ENCODE peak calls at places on chromosomes 4 and X, in seven cellular contexts. Z is right lobe of liver, N is K562, F is BJ, K is dorsolateral prefrontal cortex, C is mesothelial cell of epicardium, B is NCI-H2107. G is an unnamed sample.

GRCh38 chrX:103211012-103211715 is 3.7 kb upstream of the BEX4 start:
- DNase-seq in N (no peak), K (no peak), B (no peak), F (no peak), Z (peak), C (no peak), G (no peak)

GRCh38 chr4:83510442-83510841 is 25.5 kb upstream of the GPAT3 start:
- DNase-seq in K (no peak), Z (no peak), N (no peak), F (no peak), C (no peak), B (no peak), G (no peak)

GRCh38 chr4:24470681-24471622 is 113.4 kb downstream of the DHX15 start:
- DNase-seq in Z (no peak), F (no peak), B (no peak), K (no peak), C (no peak), N (no peak), G (peak)

GRCh38 chr4:171846232-171846631 is 33.0 kb downstream of the GALNTL6 start:
- DNase-seq in B (peak), K (no peak), C (no peak), N (peak), F (no peak), Z (no peak), G (peak)

GRCh38 chrX:71823391-71824057 is 60.4 kb downstream of the CXorf49B start:
- DNase-seq in N (no peak), K (no peak), Z (no peak), B (no peak), C (no peak), F (no peak), G (no peak)

GRCh38 chrX:65451663-65452062 is 82.9 kb downstream of the LAS1L start:
- DNase-seq in Z (no peak), K (no peak), F (no peak), C (no peak), N (peak), B (peak), G (peak)

GRCh38 chr4:25810815-25811690 is 51.7 kb downstream of the SEL1L3 start:
- DNase-seq in F (no peak), Z (no peak), N (no peak), B (no peak), K (no peak), C (no peak), G (no peak)

GRCh38 chr4:169655401-169655800 is 35.0 kb downstream of the CLCN3 start:
- DNase-seq in Z (no peak), F (no peak), N (no peak), K (no peak), B (no peak), C (no peak), G (no peak)

GRCh38 chrX:97563531-97564133 is 679.9 kb downstream of the RPA4 start:
- DNase-seq in C (no peak), K (no peak), Z (peak), F (peak), N (no peak), B (peak), G (peak)

GRCh38 chr4:177809786-177810185 is 367.5 kb upstream of the AGA start:
- DNase-seq in F (no peak), Z (no peak), N (no peak), K (no peak), B (no peak), C (no peak), G (no peak)

GRCh38 chrX:150649096-150649870 is 43.9 kb upstream of the MTMR1 start:
- DNase-seq in C (no peak), Z (no peak), K (no peak), F (peak), N (no peak), B (no peak), G (no peak)

GRCh38 chr4:13918110-13918509 is 290.6 kb upstream of the BOD1L1 start:
- DNase-seq in B (no peak), F (peak), N (no peak), K (no peak), Z (no peak), C (no peak), G (no peak)

GRCh38 chrX:51825432-51825831 is 68.0 kb upstream of the MAGED1 start:
- DNase-seq in K (no peak), B (no peak), C (no peak), N (no peak), Z (no peak), F (no peak), G (no peak)

GRCh38 chr4:1240721-1241465 is 8.0 kb downstream of the CTBP1 start:
- DNase-seq in K (peak), B (no peak), N (no peak), C (no peak), F (no peak), Z (peak), G (no peak)

GRCh38 chr4:140098481-140099132 is 55.4 kb downstream of the MAML3 start:
- DNase-seq in K (no peak), B (no peak), N (no peak), C (no peak), Z (no peak), F (no peak), G (no peak)

GRCh38 chr4:24032371-24032989 is 142.6 kb upstream of the PPARGC1A start:
- DNase-seq in Z (no peak), F (no peak), C (no peak), N (no peak), B (no peak), K (no peak), G (no peak)

GRCh38 chr4:7148337-7148736 is 44.0 kb upstream of the SORCS2 start:
- DNase-seq in N (no peak), C (no peak), B (no peak), F (no peak), K (no peak), Z (no peak), G (no peak)

GRCh38 chr4:138404801-138405200 is 162.7 kb upstream of the SLC7A11 start:
- DNase-seq in N (no peak), C (no peak), K (no peak), B (no peak), F (no peak), Z (no peak), G (no peak)

GRCh38 chr4:25792200-25792791 is 70.5 kb downstream of the SEL1L3 start:
- DNase-seq in K (no peak), B (peak), F (no peak), C (no peak), Z (peak), N (peak), G (peak)

GRCh38 chr4:163941221-163941865 is 446.9 kb downstream of the TMA16 start:
- DNase-seq in N (no peak), B (no peak), F (no peak), Z (no peak), C (no peak), K (no peak), G (no peak)

GRCh38 chr4:3768842-3769641 is 2.9 kb downstream of the ADRA2C start:
- DNase-seq in N (no peak), F (no peak), C (no peak), Z (no peak), B (no peak), K (no peak), G (no peak)

GRCh38 chr4:170446782-170447181 is 357.0 kb upstream of the AADAT start:
- DNase-seq in K (no peak), C (no peak), N (no peak), B (no peak), Z (no peak), F (no peak), G (no peak)